ENCODE peak calls at places on chromosomes 16 and 17, in five cellular contexts. One of them, this sample, is unnamed. For H3K36me3, the result is how much of the 10 kb centered on the place peaks cover.

GRCh38 chr16:28865722-28866453 is 2.2 kb downstream of the SH2B1 start:
- DNase-seq in ovary: no peak
- DNase-seq in PC-3: no peak
- DNase-seq in heart left ventricle: no peak
- DNase-seq in ascending aorta: no peak
- DNase-seq in this sample: no peak

GRCh38 chr17:35871415-35871814 is 2.7 kb upstream of the HEATR9 start:
- DNase-seq in ovary: no peak
- DNase-seq in ascending aorta: no peak
- DNase-seq in heart left ventricle: no peak
- DNase-seq in PC-3: no peak
- DNase-seq in this sample: no peak

GRCh38 chr17:52790359-52790955 is 631.9 kb upstream of the CA10 start:
- DNase-seq in PC-3: no peak
- DNase-seq in ascending aorta: no peak
- DNase-seq in heart left ventricle: no peak
- DNase-seq in ovary: no peak
- DNase-seq in this sample: no peak

GRCh38 chr17:489758-490329 is 137.2 kb upstream of the RPH3AL start:
- DNase-seq in PC-3: no peak
- DNase-seq in ovary: peak
- DNase-seq in ascending aorta: peak
- DNase-seq in heart left ventricle: peak
- DNase-seq in this sample: no peak

GRCh38 chr17:34071891-34072420 is 183.1 kb upstream of the CCL2 start:
- DNase-seq in ovary: no peak
- DNase-seq in PC-3: no peak
- DNase-seq in ascending aorta: no peak
- DNase-seq in heart left ventricle: no peak
- DNase-seq in this sample: no peak

GRCh38 chr17:47427985-47428384 is 102.9 kb upstream of the NPEPPS start:
- DNase-seq in ovary: no peak
- DNase-seq in ascending aorta: no peak
- DNase-seq in PC-3: no peak
- DNase-seq in heart left ventricle: no peak
- DNase-seq in this sample: no peak

GRCh38 chr16:24976971-24977672 is 38.0 kb downstream of the ARHGAP17 start:
- DNase-seq in ascending aorta: peak
- DNase-seq in PC-3: no peak
- DNase-seq in ovary: no peak
- DNase-seq in heart left ventricle: no peak
- DNase-seq in this sample: no peak

GRCh38 chr16:28168991-28169554 is 42.7 kb downstream of the XPO6 start:
- DNase-seq in heart left ventricle: no peak
- DNase-seq in PC-3: no peak
- DNase-seq in ascending aorta: no peak
- DNase-seq in ovary: no peak
- DNase-seq in this sample: no peak

GRCh38 chr16:89658221-89658879 is 714 bp downstream of the SPATA33 start:
- DNase-seq in heart left ventricle: no peak
- DNase-seq in ovary: no peak
- DNase-seq in ascending aorta: no peak
- DNase-seq in PC-3: peak
- DNase-seq in this sample: peak

DNA sequence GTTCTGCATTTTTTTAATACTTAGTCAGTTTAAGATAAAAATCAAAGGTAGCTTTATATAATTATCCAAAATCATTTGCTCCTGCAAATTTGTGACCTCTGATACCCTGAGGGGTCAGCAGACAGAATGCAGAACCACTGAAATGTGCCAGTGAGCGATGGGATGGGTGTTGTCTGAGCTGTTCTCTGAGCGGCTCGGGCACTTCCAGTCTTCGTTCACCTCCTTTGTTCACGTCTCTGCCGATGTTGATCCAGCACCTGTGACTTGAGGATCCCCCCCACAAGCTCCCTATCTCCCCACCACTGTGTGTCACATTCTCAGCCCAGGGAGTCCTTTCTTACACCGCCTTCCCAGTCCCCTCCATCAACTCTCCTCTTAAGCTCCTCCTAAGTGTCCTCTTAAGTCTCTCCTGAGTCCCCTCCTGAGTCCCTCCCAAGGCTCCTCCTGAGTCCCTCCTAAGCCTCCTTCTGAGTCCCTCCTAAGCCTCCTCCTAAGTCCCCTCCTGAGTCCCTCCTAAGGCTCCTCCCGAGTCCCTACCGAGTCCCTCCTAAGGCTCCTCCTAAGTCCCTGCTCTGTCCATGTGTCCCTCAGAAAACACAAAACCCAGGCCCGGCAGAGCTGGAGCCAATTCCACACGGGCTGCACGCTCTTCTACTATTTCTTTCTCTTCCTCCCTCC is 47.5 kb downstream of the RNF213 start:
- DNase-seq in heart left ventricle: no peak
- DNase-seq in PC-3: no peak
- DNase-seq in ascending aorta: no peak
- DNase-seq in ovary: no peak
- DNase-seq in this sample: no peak
- H3K36me3 ChIP-seq in heart left ventricle: half or more
- H3K36me3 ChIP-seq in PC-3: half or more
- H3K36me3 ChIP-seq in ascending aorta: half or more
- H3K36me3 ChIP-seq in ovary: under half
- H3K36me3 ChIP-seq in this sample: under half

GRCh38 chr16:83954577-83955016 is 1.6 kb downstream of the OSGIN1 start:
- DNase-seq in ovary: no peak
- DNase-seq in heart left ventricle: peak
- DNase-seq in ascending aorta: peak
- DNase-seq in PC-3: peak
- DNase-seq in this sample: peak
- H3K4me3 ChIP-seq in ovary: no peak
- H3K4me3 ChIP-seq in heart left ventricle: no peak
- H3K4me3 ChIP-seq in ascending aorta: peak
- H3K4me3 ChIP-seq in PC-3: peak
- H3K4me3 ChIP-seq in this sample: no peak

GRCh38 chr17:74530751-74531150 is 524 bp downstream of the CD300LB start:
- DNase-seq in ovary: no peak
- DNase-seq in ascending aorta: no peak
- DNase-seq in heart left ventricle: peak
- DNase-seq in PC-3: no peak
- DNase-seq in this sample: no peak

GRCh38 chr17:74529243-74529642 is 2.0 kb downstream of the CD300LB start:
- DNase-seq in ovary: no peak
- DNase-seq in PC-3: no peak
- DNase-seq in heart left ventricle: no peak
- DNase-seq in ascending aorta: no peak
- DNase-seq in this sample: no peak

GRCh38 chr17:74532115-74532514 is 840 bp upstream of the CD300LB start:
- DNase-seq in heart left ventricle: peak
- DNase-seq in ovary: no peak
- DNase-seq in PC-3: no peak
- DNase-seq in ascending aorta: peak
- DNase-seq in this sample: no peak

GRCh38 chr17:74528491-74529199 is 2.6 kb downstream of the CD300LB start:
- DNase-seq in ovary: no peak
- DNase-seq in PC-3: no peak
- DNase-seq in heart left ventricle: peak
- DNase-seq in ascending aorta: peak
- DNase-seq in this sample: no peak

GRCh38 chr17:74531231-74531761 is at the start of gene CD300LB:
- DNase-seq in PC-3: no peak
- DNase-seq in ovary: no peak
- DNase-seq in heart left ventricle: peak
- DNase-seq in ascending aorta: peak
- DNase-seq in this sample: no peak
- TF ChIP-seq CTCF in PC-3: no peak
- TF ChIP-seq CTCF in ovary: no peak
- TF ChIP-seq CTCF in heart left ventricle: no peak
- TF ChIP-seq CTCF in ascending aorta: no peak
- TF ChIP-seq CTCF in this sample: no peak

DNA sequence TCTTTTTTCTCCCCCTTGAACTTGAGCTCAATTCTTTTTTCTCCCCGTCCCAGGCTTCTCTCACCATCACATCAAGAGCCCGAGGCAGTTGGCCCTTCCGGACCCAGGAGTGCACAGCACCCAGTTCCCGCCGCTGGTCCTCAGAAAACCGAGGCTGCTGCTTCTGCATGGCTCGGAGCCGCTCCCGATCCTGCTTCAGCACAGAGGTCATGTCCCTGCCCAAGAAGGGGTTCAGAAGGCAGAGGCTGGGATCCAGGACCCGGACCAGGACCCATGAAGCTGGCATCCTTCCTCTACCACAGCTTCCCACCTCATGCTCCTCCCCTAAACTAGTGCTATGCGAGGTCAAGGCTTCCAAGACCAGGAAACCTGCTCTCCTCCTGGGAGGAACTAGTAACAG is 10.5 kb downstream of the PER1 start:
- DNase-seq in heart left ventricle: no peak
- DNase-seq in ovary: peak
- DNase-seq in ascending aorta: no peak
- DNase-seq in PC-3: no peak
- DNase-seq in this sample: no peak
- H3K36me3 ChIP-seq in heart left ventricle: half or more
- H3K36me3 ChIP-seq in ovary: under half
- H3K36me3 ChIP-seq in ascending aorta: half or more
- H3K36me3 ChIP-seq in PC-3: under half
- H3K36me3 ChIP-seq in this sample: under half

GRCh38 chr16:50266337-50267091 is at the start of gene ADCY7:
- DNase-seq in heart left ventricle: peak
- DNase-seq in ovary: peak
- DNase-seq in PC-3: no peak
- DNase-seq in ascending aorta: peak
- DNase-seq in this sample: no peak
- H3K4me3 ChIP-seq in heart left ventricle: peak
- H3K4me3 ChIP-seq in ovary: no peak
- H3K4me3 ChIP-seq in PC-3: no peak
- H3K4me3 ChIP-seq in ascending aorta: peak
- H3K4me3 ChIP-seq in this sample: no peak

GRCh38 chr17:81552244-81553017 is at the start of gene FAAP100:
- DNase-seq in heart left ventricle: peak
- DNase-seq in ovary: peak
- DNase-seq in PC-3: peak
- DNase-seq in ascending aorta: peak
- DNase-seq in this sample: peak

GRCh38 chr17:81553616-81554181 is 1.5 kb upstream of the FAAP100 start:
- DNase-seq in ascending aorta: no peak
- DNase-seq in PC-3: peak
- DNase-seq in ovary: peak
- DNase-seq in heart left ventricle: no peak
- DNase-seq in this sample: no peak

GRCh38 chr17:81551458-81552243 is 502 bp downstream of the FAAP100 start:
- DNase-seq in heart left ventricle: no peak
- DNase-seq in ascending aorta: no peak
- DNase-seq in ovary: no peak
- DNase-seq in PC-3: peak
- DNase-seq in this sample: peak

GRCh38 chr17:81550830-81551457 is 1.2 kb downstream of the FAAP100 start:
- DNase-seq in ascending aorta: no peak
- DNase-seq in ovary: no peak
- DNase-seq in heart left ventricle: no peak
- DNase-seq in PC-3: no peak
- DNase-seq in this sample: no peak

DNA sequence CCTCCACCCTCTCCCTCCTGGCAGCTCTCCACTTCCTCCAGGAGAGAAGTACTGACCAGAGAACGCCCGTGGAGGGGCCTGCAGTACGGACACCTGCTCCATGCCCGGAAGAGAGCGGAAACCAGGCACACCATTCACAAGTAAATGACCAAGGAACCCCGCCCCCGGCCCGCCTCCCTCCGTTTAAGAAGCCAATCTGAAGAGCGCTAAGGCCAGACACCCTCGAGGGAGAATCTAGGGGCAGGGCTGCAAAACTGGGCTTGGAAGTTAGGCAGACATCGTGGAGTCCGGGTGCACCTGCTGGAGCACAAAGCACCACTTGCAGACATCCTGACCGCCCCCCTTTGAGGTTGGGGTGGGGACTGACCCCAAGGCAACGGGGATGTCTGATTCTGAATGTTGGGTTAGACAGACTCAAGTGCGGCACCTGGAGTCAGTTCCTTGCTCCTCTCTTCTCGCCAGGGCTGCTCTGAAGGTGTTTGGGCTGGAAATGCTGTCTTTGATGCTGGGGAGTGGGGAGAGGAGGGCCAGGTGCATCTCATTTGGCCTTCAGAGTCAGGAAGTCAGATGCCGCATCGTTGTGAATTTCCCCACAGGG is 964 bp upstream of the FAAP100 start:
- DNase-seq in heart left ventricle: peak
- DNase-seq in ascending aorta: peak
- DNase-seq in PC-3: peak
- DNase-seq in ovary: peak
- DNase-seq in this sample: peak
- TF ChIP-seq CTCF in heart left ventricle: no peak
- TF ChIP-seq CTCF in ascending aorta: no peak
- TF ChIP-seq CTCF in PC-3: peak
- TF ChIP-seq CTCF in ovary: no peak
- TF ChIP-seq CTCF in this sample: no peak

DNA sequence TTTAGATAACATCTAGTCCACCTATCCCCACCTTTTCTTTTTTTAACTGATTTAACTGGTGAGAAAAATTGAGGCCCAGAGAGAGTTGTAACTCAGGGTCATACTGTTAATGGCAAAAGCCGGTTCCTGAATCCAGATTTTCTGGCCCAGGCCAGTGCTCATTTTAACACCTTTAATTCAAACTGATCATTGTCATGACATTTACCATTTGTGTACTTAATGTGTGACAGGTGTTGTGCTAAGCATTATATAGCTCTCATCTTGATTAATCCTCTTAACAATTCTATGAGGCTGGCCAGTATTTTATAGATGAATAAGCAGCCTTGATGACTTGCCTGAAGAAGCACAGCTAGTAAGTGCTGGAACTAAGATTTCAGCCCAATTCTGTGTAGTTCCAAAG is 14.4 kb downstream of the RHOT1 start:
- DNase-seq in ovary: no peak
- DNase-seq in heart left ventricle: no peak
- DNase-seq in PC-3: no peak
- DNase-seq in ascending aorta: no peak
- DNase-seq in this sample: no peak
- H3K36me3 ChIP-seq in ovary: under half
- H3K36me3 ChIP-seq in heart left ventricle: under half
- H3K36me3 ChIP-seq in PC-3: under half
- H3K36me3 ChIP-seq in ascending aorta: under half
- H3K36me3 ChIP-seq in this sample: under half

DNA sequence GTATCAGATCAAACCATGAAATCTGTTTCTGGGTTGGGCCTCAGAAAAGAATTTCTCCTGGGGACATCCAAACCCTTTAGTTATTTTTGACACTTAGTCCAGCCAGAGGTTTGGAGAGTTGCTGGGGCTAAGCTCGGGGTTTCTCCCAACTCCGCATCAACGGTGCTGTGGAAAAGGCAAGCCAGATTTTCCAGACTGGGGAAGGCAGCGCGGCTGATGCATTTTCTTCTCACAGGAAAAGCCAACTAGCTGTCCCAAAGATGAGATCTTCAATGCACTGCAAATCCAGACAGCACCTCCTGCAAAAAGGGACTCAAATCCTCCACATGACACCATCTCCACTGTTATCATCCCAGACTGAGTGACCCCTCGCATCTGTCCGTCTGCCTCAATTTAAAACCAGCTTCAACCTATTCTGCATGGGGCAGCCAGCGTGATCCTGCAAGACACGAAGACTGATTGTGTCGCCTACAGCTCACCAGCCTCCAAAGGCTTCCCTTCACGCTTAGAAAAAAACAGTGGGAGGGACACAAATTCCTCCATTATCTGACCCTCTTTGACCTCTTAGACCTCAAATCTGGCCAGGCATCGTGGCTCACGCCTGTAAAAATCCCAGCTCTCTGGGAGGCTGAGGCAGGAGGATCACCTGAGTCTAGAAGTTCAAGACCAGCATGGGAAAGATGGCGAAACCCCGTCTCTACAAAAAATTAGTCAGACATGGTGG is 62.0 kb downstream of the GAS7 start:
- DNase-seq in ascending aorta: no peak
- DNase-seq in ovary: no peak
- DNase-seq in heart left ventricle: no peak
- DNase-seq in PC-3: no peak
- DNase-seq in this sample: no peak
- H3K4me3 ChIP-seq in ascending aorta: no peak
- H3K4me3 ChIP-seq in ovary: no peak
- H3K4me3 ChIP-seq in heart left ventricle: no peak
- H3K4me3 ChIP-seq in PC-3: no peak
- H3K4me3 ChIP-seq in this sample: no peak

This sample was measured in Caco-2.